ENCODE peak calls at places on chromosomes 11 and 22, in five cellular contexts. O is mesendoderm, J is IMR-90, I is neuronal stem cell, D is H1. K is an unnamed sample.

GRCh38 chr11:37817727-37818270 is 1219.8 kb upstream of the RAG2 start:
- DNase-seq in O (no peak), D (no peak), J (no peak), I (no peak), K (peak)

GRCh38 chr11:61587541-61587941 is 6.7 kb upstream of the SYT7 start:
- DNase-seq in D (no peak), I (peak), J (no peak), O (peak), K (no peak)

GRCh38 chr22:31618057-31618456 is 44.0 kb downstream of the PISD start:
- DNase-seq in J (no peak), O (no peak), D (no peak), I (no peak), K (no peak)

GRCh38 chr22:44840611-44841322 is 88.4 kb downstream of the ARHGAP8 start:
- DNase-seq in O (no peak), I (no peak), D (no peak), J (no peak), K (no peak)

GRCh38 chr22:47166446-47167016 is 404.1 kb downstream of the TBC1D22A start:
- DNase-seq in I (no peak), J (no peak), D (no peak), O (no peak), K (no peak)

GRCh38 chr11:942853-943252 is 17.2 kb downstream of the AP2A2 start:
- DNase-seq in J (peak), D (no peak), I (no peak), O (no peak), K (peak)

GRCh38 chr22:44664149-44664548 is 37.9 kb upstream of the PRR5 start:
- DNase-seq in O (no peak), J (peak), I (no peak), D (no peak), K (peak)

GRCh38 chr11:100719809-100720221 is 32.7 kb downstream of the ARHGAP42 start:
- DNase-seq in I (no peak), D (no peak), O (peak), J (peak), K (peak)

GRCh38 chr22:38657248-38657909 is 941 bp downstream of the CBY1 start:
- DNase-seq in D (no peak), O (peak), I (no peak), J (no peak), K (peak)

GRCh38 chr11:23976776-23977380 is 520.0 kb upstream of the LUZP2 start:
- DNase-seq in O (no peak), I (no peak), D (no peak), J (peak), K (peak)

GRCh38 chr11:112279901-112280267 is 19.2 kb upstream of the PLET1 start:
- DNase-seq in O (peak), J (peak), I (peak), D (no peak), K (peak)

GRCh38 chr11:116189378-116190170 is 583.2 kb downstream of the BUD13 start:
- DNase-seq in D (no peak), O (peak), J (no peak), I (no peak), K (no peak)

GRCh38 chr22:38412435-38413084 is 42.4 kb downstream of the KCNJ4 start:
- DNase-seq in J (no peak), D (no peak), I (no peak), O (no peak), K (no peak)

GRCh38 chr11:46435679-46436078 is 44.1 kb upstream of the CHRM4 start:
- DNase-seq in J (no peak), I (no peak), D (no peak), O (no peak), K (no peak)

GRCh38 chr11:25991476-25991875 is 340.5 kb upstream of the ANO3 start:
- DNase-seq in O (no peak), J (no peak), D (no peak), I (no peak), K (no peak)

DNA sequence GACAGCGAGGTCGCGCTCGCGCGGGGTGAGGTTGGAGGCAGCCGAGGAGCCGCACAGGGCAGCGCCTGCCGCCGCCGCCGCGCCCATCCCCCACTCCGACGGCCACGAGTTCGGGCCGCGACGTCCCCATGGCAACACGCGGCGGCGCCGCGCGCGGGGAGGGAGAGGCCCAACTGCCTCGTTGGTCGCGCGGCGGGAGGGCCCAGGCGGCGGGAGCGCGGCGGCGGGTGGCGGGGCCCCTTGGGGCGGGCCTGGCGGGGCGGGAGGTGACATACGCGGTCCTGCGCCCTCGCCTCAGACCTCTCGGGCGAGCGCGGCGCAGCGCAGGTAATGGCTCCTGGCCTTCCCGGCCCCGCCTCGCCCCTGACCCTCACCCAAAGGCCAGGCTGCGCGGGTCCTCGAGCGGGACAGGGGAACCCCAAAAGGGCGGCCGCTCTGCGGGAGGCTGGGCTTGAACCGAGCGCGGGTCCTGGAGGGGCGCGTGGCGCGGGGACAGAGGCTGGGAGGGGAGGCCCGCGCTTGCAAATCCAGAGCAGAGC is at the start of gene DEUP1:
- DNase-seq in J (no peak), O (peak), D (no peak), I (peak), K (peak)
- H3K4me3 ChIP-seq in J (no peak), O (peak), D (peak), I (peak), K (peak)

GRCh38 chr11:35145249-35145648 is 6.3 kb downstream of the CD44 start:
- DNase-seq in J (peak), O (no peak), D (no peak), I (no peak), K (peak)
- H2BK15ac ChIP-seq in J (peak), O (no peak), D (no peak), I (no peak), K (no peak)

GRCh38 chr11:9002920-9003572 is 755 bp downstream of the NRIP3 start:
- DNase-seq in J (no peak), O (no peak), D (no peak), I (no peak), K (no peak)
- H3K4me3 ChIP-seq in J (peak), O (no peak), D (peak), I (peak), K (peak)

GRCh38 chr11:66924272-66924671 is 33.9 kb downstream of the PC start:
- DNase-seq in O (no peak), D (no peak), J (no peak), I (no peak), K (no peak)

GRCh38 chr11:66915866-66916265 is 42.3 kb downstream of the PC start:
- DNase-seq in D (no peak), J (no peak), O (no peak), I (no peak), K (no peak)

GRCh38 chr11:66920978-66921784 is 37.0 kb downstream of the PC start:
- DNase-seq in O (no peak), I (no peak), J (no peak), D (no peak), K (no peak)

GRCh38 chr11:66918751-66919150 is 39.4 kb downstream of the PC start:
- DNase-seq in O (no peak), J (no peak), I (no peak), D (no peak), K (no peak)

DNA sequence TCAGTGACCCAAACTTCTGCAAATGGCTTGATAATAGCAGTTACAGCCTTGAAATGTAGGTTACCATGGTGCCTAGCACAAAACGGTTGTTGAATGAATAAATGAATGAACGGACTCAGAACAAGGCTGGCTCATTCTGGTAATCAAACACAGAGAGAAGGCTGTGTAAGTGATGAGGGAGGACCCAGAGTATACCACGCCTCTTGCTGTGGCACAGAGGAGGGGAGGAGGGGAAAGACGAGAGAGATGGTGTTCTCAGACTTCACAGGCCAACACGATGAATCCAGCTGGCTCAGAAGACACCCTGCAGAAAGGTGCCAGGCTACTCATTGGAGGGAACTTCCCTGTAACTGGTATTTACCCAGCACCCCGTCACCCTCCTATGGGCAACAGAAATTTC is 38.2 kb downstream of the PC start:
- DNase-seq in J (no peak), O (no peak), I (no peak), D (no peak), K (no peak)
- H2BK15ac ChIP-seq in J (no peak), O (no peak), I (no peak), D (peak), K (no peak)

K was measured in mesenchymal stem cell.